ENCODE peak calls at places on chromosomes 2 and 18, in four cellular contexts. One of them, this sample, is unnamed.

GRCh38 chr18:77321823-77322805 is 72.5 kb downstream of the GALR1 start:
- DNase-seq in foreskin fibroblast: no peak
- DNase-seq in T-helper 22 cell: no peak
- DNase-seq in cardiac fibroblast: no peak
- DNase-seq in this sample: no peak

GRCh38 chr2:26720322-26721166 is 28.0 kb downstream of the KCNK3 start:
- DNase-seq in cardiac fibroblast: peak
- DNase-seq in foreskin fibroblast: peak
- DNase-seq in T-helper 22 cell: no peak
- DNase-seq in this sample: peak

GRCh38 chr2:58571181-58571852 is 330.2 kb upstream of the FANCL start:
- DNase-seq in cardiac fibroblast: peak
- DNase-seq in foreskin fibroblast: peak
- DNase-seq in T-helper 22 cell: no peak
- DNase-seq in this sample: peak

GRCh38 chr2:205405194-205405593 is 277.1 kb upstream of the NRP2 start:
- DNase-seq in cardiac fibroblast: peak
- DNase-seq in foreskin fibroblast: peak
- DNase-seq in T-helper 22 cell: no peak
- DNase-seq in this sample: no peak

GRCh38 chr2:233831011-233831721 is 23.2 kb downstream of the HJURP start:
- DNase-seq in cardiac fibroblast: no peak
- DNase-seq in T-helper 22 cell: no peak
- DNase-seq in foreskin fibroblast: no peak
- DNase-seq in this sample: no peak

GRCh38 chr18:70279470-70279869 is 9.4 kb upstream of the SOCS6 start:
- DNase-seq in cardiac fibroblast: peak
- DNase-seq in foreskin fibroblast: peak
- DNase-seq in T-helper 22 cell: no peak
- DNase-seq in this sample: no peak

GRCh38 chr2:54543736-54544396 is 87.7 kb downstream of the SPTBN1 start:
- DNase-seq in T-helper 22 cell: no peak
- DNase-seq in foreskin fibroblast: no peak
- DNase-seq in cardiac fibroblast: no peak
- DNase-seq in this sample: no peak

GRCh38 chr2:220162320-220162719 is 534.9 kb downstream of the SLC4A3 start:
- DNase-seq in T-helper 22 cell: no peak
- DNase-seq in foreskin fibroblast: peak
- DNase-seq in cardiac fibroblast: peak
- DNase-seq in this sample: peak

GRCh38 chr2:69163109-69163508 is 150.1 kb downstream of the ANTXR1 start:
- DNase-seq in cardiac fibroblast: peak
- DNase-seq in foreskin fibroblast: peak
- DNase-seq in T-helper 22 cell: no peak
- DNase-seq in this sample: peak

GRCh38 chr2:22486343-22486742 is 898.6 kb upstream of the KLHL29 start:
- DNase-seq in T-helper 22 cell: no peak
- DNase-seq in foreskin fibroblast: no peak
- DNase-seq in cardiac fibroblast: no peak
- DNase-seq in this sample: no peak

GRCh38 chr2:102442967-102443828 is 20.2 kb downstream of the IL18RAP start:
- DNase-seq in T-helper 22 cell: no peak
- DNase-seq in foreskin fibroblast: peak
- DNase-seq in cardiac fibroblast: peak
- DNase-seq in this sample: peak

GRCh38 chr2:5330961-5331360 is 361.2 kb upstream of the SOX11 start:
- DNase-seq in T-helper 22 cell: no peak
- DNase-seq in cardiac fibroblast: no peak
- DNase-seq in foreskin fibroblast: no peak
- DNase-seq in this sample: no peak

GRCh38 chr2:119290859-119291587 is 67.4 kb downstream of the STEAP3 start:
- DNase-seq in cardiac fibroblast: peak
- DNase-seq in foreskin fibroblast: peak
- DNase-seq in T-helper 22 cell: no peak
- DNase-seq in this sample: peak

GRCh38 chr2:187009483-187010239 is 160.7 kb upstream of the ZSWIM2 start:
- DNase-seq in cardiac fibroblast: no peak
- DNase-seq in T-helper 22 cell: no peak
- DNase-seq in foreskin fibroblast: no peak
- DNase-seq in this sample: no peak

GRCh38 chr2:186530314-186530713 is 44.3 kb downstream of the ZC3H15 start:
- DNase-seq in foreskin fibroblast: no peak
- DNase-seq in T-helper 22 cell: no peak
- DNase-seq in cardiac fibroblast: no peak
- DNase-seq in this sample: no peak

GRCh38 chr2:48358982-48359381 is 171.0 kb upstream of the STON1 start:
- DNase-seq in foreskin fibroblast: no peak
- DNase-seq in T-helper 22 cell: no peak
- DNase-seq in cardiac fibroblast: no peak
- DNase-seq in this sample: no peak

GRCh38 chr2:227613272-227613660 is 1.4 kb downstream of the SCYGR3 start:
- DNase-seq in cardiac fibroblast: no peak
- DNase-seq in foreskin fibroblast: no peak
- DNase-seq in T-helper 22 cell: no peak
- DNase-seq in this sample: no peak

GRCh38 chr2:47868611-47869352 is 37.5 kb downstream of the FBXO11 start:
- DNase-seq in foreskin fibroblast: no peak
- DNase-seq in cardiac fibroblast: no peak
- DNase-seq in T-helper 22 cell: no peak
- DNase-seq in this sample: no peak

GRCh38 chr2:176457486-176457885 is 188.2 kb downstream of the MTX2 start:
- DNase-seq in foreskin fibroblast: no peak
- DNase-seq in cardiac fibroblast: peak
- DNase-seq in T-helper 22 cell: no peak
- DNase-seq in this sample: no peak

GRCh38 chr18:77133920-77134496 is 1.4 kb upstream of the MBP start:
- DNase-seq in cardiac fibroblast: no peak
- DNase-seq in foreskin fibroblast: no peak
- DNase-seq in T-helper 22 cell: no peak
- DNase-seq in this sample: peak

This sample was measured in fibroblast of gingiva.